ENCODE peak calls at places on chromosomes 3 and 15, in ten cellular contexts. S, V, G, L, D, O, Y, Q, U and P are unnamed samples.

GRCh38 chr3:67790043-67790442 is 135.6 kb upstream of the SUCLG2 start:
- ATAC-seq in U (peak; percentile 78), Q (peak; percentile 64), G (no peak), L (peak; percentile 76), S (peak; percentile 41), Y (peak; percentile 92), O (peak; percentile 86), D (peak; percentile 87), V (peak; percentile 89), P (peak; percentile 52)

GRCh38 chr3:31952205-31952604 is 28.9 kb downstream of the OSBPL10 start:
- ATAC-seq in Y (no peak), V (peak; percentile 49), L (no peak), D (no peak), O (no peak), S (no peak), Q (no peak), U (no peak), G (no peak), P (peak; percentile 49)

GRCh38 chr3:124119056-124119721 is 127.3 kb upstream of the ROPN1 start:
- ATAC-seq in D (peak; percentile 72), Q (no peak), L (no peak), V (no peak), U (no peak), Y (peak; percentile 45), S (no peak), O (no peak), G (no peak), P (no peak)

GRCh38 chr3:188689101-188689574 is 482.6 kb upstream of the TPRG1 start:
- ATAC-seq in S (peak; percentile 82), D (no peak), V (no peak), L (no peak), U (no peak), G (peak; percentile 68), O (no peak), Q (peak; percentile 25), Y (peak; percentile 46), P (peak; percentile 72)

GRCh38 chr3:36362216-36362615 is 18.1 kb upstream of the STAC start:
- ATAC-seq in G (no peak), D (peak; percentile 50), S (no peak), V (no peak), Y (peak; percentile 61), Q (no peak), L (no peak), U (no peak), O (no peak), P (no peak)

GRCh38 chr3:61966200-61966599 is 404.8 kb downstream of the PTPRG start:
- ATAC-seq in Q (no peak), S (no peak), G (no peak), U (no peak), L (no peak), Y (peak; percentile 36), V (no peak), O (no peak), D (no peak), P (no peak)

GRCh38 chr3:9782777-9783176 is 9.5 kb downstream of the TADA3 start:
- ATAC-seq in L (no peak), S (no peak), G (no peak), U (peak; percentile 39), Q (no peak), O (no peak), D (peak; percentile 70), V (no peak), Y (no peak), P (no peak)

GRCh38 chr15:41852736-41853135 is 14.1 kb downstream of the PLA2G4B start:
- ATAC-seq in S (no peak), U (no peak), L (no peak), V (no peak), D (peak; percentile 18), Y (no peak), G (no peak), Q (no peak), O (no peak), P (peak; percentile 1)